ENCODE peak calls at places on chromosome 16, in seven cellular contexts. One of them, this sample, is unnamed.

GRCh38 chr16:69093974-69094373 is 11.5 kb upstream of the HAS3 start:
- DNase-seq in substantia nigra: no peak
- DNase-seq in activated CD4-positive, alpha-beta T cell treated with anti-CD3 and anti-CD28 coated beads, Interleukin-2, amount 50 U/mL, for 24 hours: no peak
- DNase-seq in AG08396: no peak
- DNase-seq in stimulated activated CD4-positive, alpha-beta T cell treated with anti-CD3 and anti-CD28 coated beads, Interleukin-4, amount 100 ng/mL, for 1 hour: no peak
- DNase-seq in spleen: no peak
- DNase-seq in mesendoderm: no peak
- DNase-seq in this sample: no peak

GRCh38 chr16:57601801-57602478 is 26.5 kb upstream of the ADGRG1 start:
- DNase-seq in stimulated activated CD4-positive, alpha-beta T cell treated with anti-CD3 and anti-CD28 coated beads, Interleukin-4, amount 100 ng/mL, for 1 hour: peak
- DNase-seq in activated CD4-positive, alpha-beta T cell treated with anti-CD3 and anti-CD28 coated beads, Interleukin-2, amount 50 U/mL, for 24 hours: peak
- DNase-seq in substantia nigra: no peak
- DNase-seq in spleen: no peak
- DNase-seq in AG08396: no peak
- DNase-seq in mesendoderm: no peak
- DNase-seq in this sample: peak

GRCh38 chr16:72241930-72242329 is 70.0 kb upstream of the PMFBP1 start:
- DNase-seq in AG08396: peak
- DNase-seq in spleen: no peak
- DNase-seq in substantia nigra: no peak
- DNase-seq in mesendoderm: peak
- DNase-seq in activated CD4-positive, alpha-beta T cell treated with anti-CD3 and anti-CD28 coated beads, Interleukin-2, amount 50 U/mL, for 24 hours: no peak
- DNase-seq in stimulated activated CD4-positive, alpha-beta T cell treated with anti-CD3 and anti-CD28 coated beads, Interleukin-4, amount 100 ng/mL, for 1 hour: no peak
- DNase-seq in this sample: no peak

GRCh38 chr16:31201511-31202401 is 804 bp downstream of the PYCARD start:
- DNase-seq in activated CD4-positive, alpha-beta T cell treated with anti-CD3 and anti-CD28 coated beads, Interleukin-2, amount 50 U/mL, for 24 hours: no peak
- DNase-seq in stimulated activated CD4-positive, alpha-beta T cell treated with anti-CD3 and anti-CD28 coated beads, Interleukin-4, amount 100 ng/mL, for 1 hour: peak
- DNase-seq in AG08396: peak
- DNase-seq in mesendoderm: peak
- DNase-seq in spleen: peak
- DNase-seq in substantia nigra: no peak
- DNase-seq in this sample: no peak

GRCh38 chr16:56931253-56931768 is 631 bp upstream of the HERPUD1 start:
- DNase-seq in spleen: no peak
- DNase-seq in activated CD4-positive, alpha-beta T cell treated with anti-CD3 and anti-CD28 coated beads, Interleukin-2, amount 50 U/mL, for 24 hours: no peak
- DNase-seq in mesendoderm: peak
- DNase-seq in substantia nigra: no peak
- DNase-seq in stimulated activated CD4-positive, alpha-beta T cell treated with anti-CD3 and anti-CD28 coated beads, Interleukin-4, amount 100 ng/mL, for 1 hour: no peak
- DNase-seq in AG08396: no peak
- DNase-seq in this sample: no peak

GRCh38 chr16:19879241-19879792 is 5.3 kb downstream of the GPRC5B start:
- DNase-seq in substantia nigra: no peak
- DNase-seq in spleen: no peak
- DNase-seq in activated CD4-positive, alpha-beta T cell treated with anti-CD3 and anti-CD28 coated beads, Interleukin-2, amount 50 U/mL, for 24 hours: no peak
- DNase-seq in AG08396: no peak
- DNase-seq in stimulated activated CD4-positive, alpha-beta T cell treated with anti-CD3 and anti-CD28 coated beads, Interleukin-4, amount 100 ng/mL, for 1 hour: no peak
- DNase-seq in mesendoderm: peak
- DNase-seq in this sample: no peak

GRCh38 chr16:66605177-66605999 is 884 bp downstream of the CMTM3 start:
- DNase-seq in substantia nigra: no peak
- DNase-seq in stimulated activated CD4-positive, alpha-beta T cell treated with anti-CD3 and anti-CD28 coated beads, Interleukin-4, amount 100 ng/mL, for 1 hour: peak
- DNase-seq in spleen: peak
- DNase-seq in AG08396: peak
- DNase-seq in activated CD4-positive, alpha-beta T cell treated with anti-CD3 and anti-CD28 coated beads, Interleukin-2, amount 50 U/mL, for 24 hours: no peak
- DNase-seq in mesendoderm: peak
- DNase-seq in this sample: peak

GRCh38 chr16:85759136-85759535 is 8.2 kb upstream of the C16orf74 start:
- DNase-seq in spleen: peak
- DNase-seq in mesendoderm: no peak
- DNase-seq in AG08396: no peak
- DNase-seq in activated CD4-positive, alpha-beta T cell treated with anti-CD3 and anti-CD28 coated beads, Interleukin-2, amount 50 U/mL, for 24 hours: no peak
- DNase-seq in stimulated activated CD4-positive, alpha-beta T cell treated with anti-CD3 and anti-CD28 coated beads, Interleukin-4, amount 100 ng/mL, for 1 hour: no peak
- DNase-seq in substantia nigra: no peak
- DNase-seq in this sample: no peak

GRCh38 chr16:58384437-58385055 is 7.7 kb upstream of the GINS3 start:
- DNase-seq in spleen: no peak
- DNase-seq in mesendoderm: no peak
- DNase-seq in activated CD4-positive, alpha-beta T cell treated with anti-CD3 and anti-CD28 coated beads, Interleukin-2, amount 50 U/mL, for 24 hours: no peak
- DNase-seq in stimulated activated CD4-positive, alpha-beta T cell treated with anti-CD3 and anti-CD28 coated beads, Interleukin-4, amount 100 ng/mL, for 1 hour: no peak
- DNase-seq in substantia nigra: no peak
- DNase-seq in AG08396: no peak
- DNase-seq in this sample: no peak

GRCh38 chr16:57485916-57486857 is at the start of gene DOK4:
- DNase-seq in substantia nigra: peak
- DNase-seq in stimulated activated CD4-positive, alpha-beta T cell treated with anti-CD3 and anti-CD28 coated beads, Interleukin-4, amount 100 ng/mL, for 1 hour: peak
- DNase-seq in activated CD4-positive, alpha-beta T cell treated with anti-CD3 and anti-CD28 coated beads, Interleukin-2, amount 50 U/mL, for 24 hours: peak
- DNase-seq in AG08396: peak
- DNase-seq in mesendoderm: peak
- DNase-seq in spleen: peak
- DNase-seq in this sample: peak

GRCh38 chr16:19837331-19837943 is 47.2 kb downstream of the GPRC5B start:
- DNase-seq in mesendoderm: no peak
- DNase-seq in spleen: no peak
- DNase-seq in activated CD4-positive, alpha-beta T cell treated with anti-CD3 and anti-CD28 coated beads, Interleukin-2, amount 50 U/mL, for 24 hours: no peak
- DNase-seq in stimulated activated CD4-positive, alpha-beta T cell treated with anti-CD3 and anti-CD28 coated beads, Interleukin-4, amount 100 ng/mL, for 1 hour: no peak
- DNase-seq in AG08396: no peak
- DNase-seq in substantia nigra: no peak
- DNase-seq in this sample: no peak

GRCh38 chr16:85556456-85557082 is 56.6 kb upstream of the GSE1 start:
- DNase-seq in activated CD4-positive, alpha-beta T cell treated with anti-CD3 and anti-CD28 coated beads, Interleukin-2, amount 50 U/mL, for 24 hours: peak
- DNase-seq in stimulated activated CD4-positive, alpha-beta T cell treated with anti-CD3 and anti-CD28 coated beads, Interleukin-4, amount 100 ng/mL, for 1 hour: peak
- DNase-seq in substantia nigra: no peak
- DNase-seq in spleen: peak
- DNase-seq in mesendoderm: peak
- DNase-seq in AG08396: peak
- DNase-seq in this sample: peak

GRCh38 chr16:31043352-31043751 is 10.0 kb downstream of the STX4 start:
- DNase-seq in AG08396: no peak
- DNase-seq in substantia nigra: no peak
- DNase-seq in stimulated activated CD4-positive, alpha-beta T cell treated with anti-CD3 and anti-CD28 coated beads, Interleukin-4, amount 100 ng/mL, for 1 hour: no peak
- DNase-seq in spleen: no peak
- DNase-seq in activated CD4-positive, alpha-beta T cell treated with anti-CD3 and anti-CD28 coated beads, Interleukin-2, amount 50 U/mL, for 24 hours: no peak
- DNase-seq in mesendoderm: no peak
- DNase-seq in this sample: no peak

GRCh38 chr16:10080031-10080772 is 102.0 kb downstream of the GRIN2A start:
- DNase-seq in stimulated activated CD4-positive, alpha-beta T cell treated with anti-CD3 and anti-CD28 coated beads, Interleukin-4, amount 100 ng/mL, for 1 hour: no peak
- DNase-seq in mesendoderm: peak
- DNase-seq in substantia nigra: peak
- DNase-seq in AG08396: peak
- DNase-seq in activated CD4-positive, alpha-beta T cell treated with anti-CD3 and anti-CD28 coated beads, Interleukin-2, amount 50 U/mL, for 24 hours: no peak
- DNase-seq in spleen: no peak
- DNase-seq in this sample: no peak

GRCh38 chr16:12354296-12354818 is 377.8 kb downstream of the SNX29 start:
- DNase-seq in AG08396: no peak
- DNase-seq in substantia nigra: no peak
- DNase-seq in spleen: no peak
- DNase-seq in stimulated activated CD4-positive, alpha-beta T cell treated with anti-CD3 and anti-CD28 coated beads, Interleukin-4, amount 100 ng/mL, for 1 hour: no peak
- DNase-seq in mesendoderm: no peak
- DNase-seq in activated CD4-positive, alpha-beta T cell treated with anti-CD3 and anti-CD28 coated beads, Interleukin-2, amount 50 U/mL, for 24 hours: no peak
- DNase-seq in this sample: no peak

GRCh38 chr16:20064520-20064919 is 9.2 kb downstream of the GPR139 start:
- DNase-seq in AG08396: no peak
- DNase-seq in activated CD4-positive, alpha-beta T cell treated with anti-CD3 and anti-CD28 coated beads, Interleukin-2, amount 50 U/mL, for 24 hours: no peak
- DNase-seq in substantia nigra: no peak
- DNase-seq in stimulated activated CD4-positive, alpha-beta T cell treated with anti-CD3 and anti-CD28 coated beads, Interleukin-4, amount 100 ng/mL, for 1 hour: no peak
- DNase-seq in mesendoderm: no peak
- DNase-seq in spleen: no peak
- DNase-seq in this sample: no peak

GRCh38 chr16:48365601-48366164 is 19.5 kb downstream of the SIAH1 start:
- DNase-seq in activated CD4-positive, alpha-beta T cell treated with anti-CD3 and anti-CD28 coated beads, Interleukin-2, amount 50 U/mL, for 24 hours: peak
- DNase-seq in spleen: peak
- DNase-seq in stimulated activated CD4-positive, alpha-beta T cell treated with anti-CD3 and anti-CD28 coated beads, Interleukin-4, amount 100 ng/mL, for 1 hour: peak
- DNase-seq in AG08396: peak
- DNase-seq in mesendoderm: peak
- DNase-seq in substantia nigra: peak
- DNase-seq in this sample: peak

GRCh38 chr16:86887416-86887815 is 309.1 kb downstream of the FOXL1 start:
- DNase-seq in substantia nigra: no peak
- DNase-seq in stimulated activated CD4-positive, alpha-beta T cell treated with anti-CD3 and anti-CD28 coated beads, Interleukin-4, amount 100 ng/mL, for 1 hour: no peak
- DNase-seq in spleen: peak
- DNase-seq in activated CD4-positive, alpha-beta T cell treated with anti-CD3 and anti-CD28 coated beads, Interleukin-2, amount 50 U/mL, for 24 hours: no peak
- DNase-seq in mesendoderm: no peak
- DNase-seq in AG08396: no peak
- DNase-seq in this sample: no peak

GRCh38 chr16:85652431-85653221 is 36.1 kb downstream of the GINS2 start:
- DNase-seq in AG08396: peak
- DNase-seq in stimulated activated CD4-positive, alpha-beta T cell treated with anti-CD3 and anti-CD28 coated beads, Interleukin-4, amount 100 ng/mL, for 1 hour: no peak
- DNase-seq in mesendoderm: peak
- DNase-seq in spleen: no peak
- DNase-seq in activated CD4-positive, alpha-beta T cell treated with anti-CD3 and anti-CD28 coated beads, Interleukin-2, amount 50 U/mL, for 24 hours: no peak
- DNase-seq in substantia nigra: peak
- DNase-seq in this sample: peak

GRCh38 chr16:66928702-66929388 is 3.5 kb upstream of the RRAD start:
- DNase-seq in AG08396: no peak
- DNase-seq in mesendoderm: peak
- DNase-seq in spleen: no peak
- DNase-seq in stimulated activated CD4-positive, alpha-beta T cell treated with anti-CD3 and anti-CD28 coated beads, Interleukin-4, amount 100 ng/mL, for 1 hour: peak
- DNase-seq in activated CD4-positive, alpha-beta T cell treated with anti-CD3 and anti-CD28 coated beads, Interleukin-2, amount 50 U/mL, for 24 hours: no peak
- DNase-seq in substantia nigra: no peak
- DNase-seq in this sample: peak

GRCh38 chr16:2691491-2692248 is 9.3 kb downstream of the KCTD5 start:
- DNase-seq in AG08396: no peak
- DNase-seq in spleen: no peak
- DNase-seq in activated CD4-positive, alpha-beta T cell treated with anti-CD3 and anti-CD28 coated beads, Interleukin-2, amount 50 U/mL, for 24 hours: no peak
- DNase-seq in substantia nigra: peak
- DNase-seq in mesendoderm: no peak
- DNase-seq in stimulated activated CD4-positive, alpha-beta T cell treated with anti-CD3 and anti-CD28 coated beads, Interleukin-4, amount 100 ng/mL, for 1 hour: no peak
- DNase-seq in this sample: no peak

GRCh38 chr16:66662445-66663194 is 33.9 kb downstream of the CMTM4 start:
- DNase-seq in AG08396: peak
- DNase-seq in stimulated activated CD4-positive, alpha-beta T cell treated with anti-CD3 and anti-CD28 coated beads, Interleukin-4, amount 100 ng/mL, for 1 hour: no peak
- DNase-seq in activated CD4-positive, alpha-beta T cell treated with anti-CD3 and anti-CD28 coated beads, Interleukin-2, amount 50 U/mL, for 24 hours: no peak
- DNase-seq in substantia nigra: peak
- DNase-seq in mesendoderm: peak
- DNase-seq in spleen: no peak
- DNase-seq in this sample: no peak

This sample was measured in activated naive CD8-positive, alpha-beta T cell treated with anti-CD3 and anti-CD28 coated beads, Interleukin-2, amount 50 U/mL, for 24 hours.